ENCODE peak calls at places on chromosomes 6 and 20, in four cellular contexts. W, U, V and R are unnamed samples.

GRCh38 chr6:10441004-10441654 is 26.3 kb upstream of the TFAP2A start:
- DNase-seq in W (no peak), U (no peak), V (no peak), R (no peak)

GRCh38 chr6:155420492-155420891 is 35.1 kb downstream of the NOX3 start:
- DNase-seq in W (no peak), U (no peak), V (no peak), R (no peak)

GRCh38 chr6:21201181-21201580 is 392.4 kb upstream of the SOX4 start:
- DNase-seq in W (no peak), U (no peak), V (no peak), R (no peak)

GRCh38 chr6:112470950-112471349 is 123.8 kb downstream of the RFPL4B start:
- DNase-seq in W (no peak), U (no peak), V (no peak), R (no peak)

GRCh38 chr20:17795003-17795402 is 95.2 kb downstream of the BANF2 start:
- DNase-seq in W (no peak), U (no peak), V (no peak), R (no peak)

GRCh38 chr6:154749341-154749740 is 16.1 kb downstream of the SCAF8 start:
- DNase-seq in W (no peak), U (no peak), V (no peak), R (no peak)

GRCh38 chr6:107676002-107676401 is 148.1 kb downstream of the SCML4 start:
- DNase-seq in W (no peak), U (no peak), V (no peak), R (no peak)

GRCh38 chr20:4441191-4441590 is 280.5 kb upstream of the PRND start:
- DNase-seq in W (no peak), U (no peak), V (no peak), R (no peak)

GRCh38 chr6:40042232-40042631 is 108.0 kb upstream of the MOCS1 start:
- DNase-seq in W (no peak), U (peak; percentile 54), V (no peak), R (no peak)

GRCh38 chr20:58021481-58021880 is 207.0 kb downstream of the ANKRD60 start:
- DNase-seq in W (no peak), U (peak; percentile 11), V (no peak), R (peak; percentile 30)

GRCh38 chr6:166262738-166263515 is 45.3 kb downstream of the PRR18 start:
- DNase-seq in W (no peak), U (peak; percentile 46), V (no peak), R (no peak)

GRCh38 chr20:53291548-53291947 is 302.1 kb downstream of the ZNF217 start:
- DNase-seq in W (no peak), U (peak; percentile 38), V (peak; percentile 10), R (no peak)

GRCh38 chr6:158408552-158409130 is 96.4 kb downstream of the TULP4 start:
- DNase-seq in W (no peak), U (peak; percentile 41), V (peak; percentile 38), R (peak; percentile 19)

GRCh38 chr6:43890197-43891062 is 120.4 kb downstream of the VEGFA start:
- DNase-seq in W (no peak), U (no peak), V (no peak), R (no peak)

GRCh38 chr6:145137425-145137824 is 597.9 kb downstream of the EPM2A start:
- DNase-seq in W (no peak), U (peak; percentile 38), V (no peak), R (no peak)

GRCh38 chr20:43544501-43544900 is 14.3 kb upstream of the SGK2 start:
- DNase-seq in W (no peak), U (no peak), V (no peak), R (no peak)

GRCh38 chr6:106886922-106887797 is 87.4 kb downstream of the CD24 start:
- DNase-seq in W (no peak), U (no peak), V (no peak), R (no peak)

GRCh38 chr20:33910056-33910455 is 83.7 kb upstream of the RALY start:
- DNase-seq in W (no peak), U (no peak), V (no peak), R (no peak)

GRCh38 chr20:22106308-22106938 is 401.0 kb downstream of the PAX1 start:
- DNase-seq in W (peak; percentile 6), U (peak; percentile 52), V (peak; percentile 4), R (no peak)

GRCh38 chr6:109411034-109411433 is 28.8 kb upstream of the CD164 start:
- DNase-seq in W (no peak), U (no peak), V (no peak), R (no peak)

GRCh38 chr6:150711584-150712501 is 112.2 kb downstream of the PLEKHG1 start:
- DNase-seq in W (peak; percentile 33), U (no peak), V (no peak), R (no peak)

GRCh38 chr6:165052561-165053500 is 256.6 kb downstream of the C6orf118 start:
- DNase-seq in W (no peak), U (no peak), V (no peak), R (no peak)

GRCh38 chr20:37886851-37887297 is 16.1 kb upstream of the VSTM2L start:
- DNase-seq in W (no peak), U (no peak), V (peak; percentile 81), R (no peak)

GRCh38 chr6:117264487-117265424 is 602 bp upstream of the VGLL2 start:
- DNase-seq in W (no peak), U (no peak), V (no peak), R (no peak)

GRCh38 chr6:105400501-105400900 is 2.4 kb downstream of the PREP start:
- DNase-seq in W (no peak), U (peak; percentile 78), V (no peak), R (no peak)

GRCh38 chr6:88760091-88760490 is 203.3 kb downstream of the RNGTT start:
- DNase-seq in W (no peak), U (no peak), V (no peak), R (no peak)

GRCh38 chr6:166901626-166902025 is 54.7 kb downstream of the RNASET2 start:
- DNase-seq in W (no peak), U (no peak), V (no peak), R (no peak)

GRCh38 chr6:53161481-53162009 is 12.9 kb upstream of the GCM1 start:
- DNase-seq in W (no peak), U (no peak), V (no peak), R (no peak)

GRCh38 chr6:144262470-144263369 is 22.4 kb upstream of the UTRN start:
- DNase-seq in W (no peak), U (peak; percentile 41), V (no peak), R (no peak)

GRCh38 chr6:2764610-2765165 is 505 bp upstream of the WRNIP1 start:
- DNase-seq in W (peak; percentile 38), U (peak; percentile 85), V (peak; percentile 71), R (peak; percentile 44)

GRCh38 chr6:7909323-7910276 is 988 bp downstream of the TXNDC5 start:
- DNase-seq in W (peak; percentile 43), U (peak; percentile 79), V (peak; percentile 74), R (peak; percentile 75)

GRCh38 chr6:116461563-116462507 is 660 bp downstream of the CALHM6 start:
- DNase-seq in W (no peak), U (peak; percentile 45), V (peak; percentile 47), R (peak; percentile 20)

GRCh38 chr20:56445540-56445939 is 22.9 kb upstream of the RTF2 start:
- DNase-seq in W (no peak), U (no peak), V (no peak), R (no peak)

GRCh38 chr6:21885532-21886089 is 292.1 kb downstream of the SOX4 start:
- DNase-seq in W (peak; percentile 19), U (no peak), V (peak; percentile 15), R (peak; percentile 25)

GRCh38 chr6:44338228-44339122 is 4.0 kb upstream of the SPATS1 start:
- DNase-seq in W (peak; percentile 62), U (peak; percentile 85), V (peak; percentile 75), R (peak; percentile 66)

GRCh38 chr6:167825059-167825758 is 1.5 kb upstream of the AFDN start:
- DNase-seq in W (no peak), U (no peak), V (peak; percentile 52), R (no peak)

GRCh38 chr6:100176321-100176950 is 182.4 kb upstream of the MCHR2 start:
- DNase-seq in W (no peak), U (peak; percentile 48), V (peak; percentile 4), R (no peak)
- TF ChIP-seq CTCF in W (no peak), U (peak; percentile 17), V (no peak), R (no peak)

GRCh38 chr20:59469266-59470252 is 134.8 kb upstream of the PHACTR3 start:
- DNase-seq in W (no peak), U (no peak), V (no peak), R (no peak)
- TF ChIP-seq CTCF in W (no peak), U (no peak), V (no peak), R (no peak)

DNA sequence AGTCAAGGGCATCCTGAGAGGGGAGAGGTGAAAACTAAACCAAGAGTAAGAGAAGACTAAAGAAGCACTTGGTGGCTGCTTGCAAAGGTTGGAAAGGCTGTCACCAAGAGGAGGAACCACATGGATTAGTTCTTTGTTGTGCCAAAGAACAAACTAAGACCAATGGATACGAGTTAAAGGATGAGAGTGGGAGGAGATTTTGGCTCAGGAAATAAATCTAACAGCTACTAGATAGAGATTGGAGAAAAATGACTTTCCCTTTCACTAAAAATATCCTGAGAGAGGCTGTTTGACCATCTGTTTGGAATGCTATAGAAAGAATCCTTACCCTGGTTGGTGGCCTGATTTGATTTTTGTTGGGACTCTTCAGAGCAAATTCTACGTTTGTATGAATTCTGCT is 54.9 kb upstream of the RBM24 start:
- DNase-seq in W (no peak), U (no peak), V (no peak), R (no peak)
- TF ChIP-seq CTCF in W (no peak), U (no peak), V (no peak), R (no peak)

GRCh38 chr6:41650120-41650519 is 11.9 kb downstream of the MDFI start:
- DNase-seq in W (no peak), U (no peak), V (no peak), R (no peak)

GRCh38 chr6:41648070-41648585 is 9.9 kb downstream of the MDFI start:
- DNase-seq in W (no peak), U (no peak), V (no peak), R (no peak)

GRCh38 chr6:41651246-41651961 is 13.1 kb downstream of the MDFI start:
- DNase-seq in W (no peak), U (no peak), V (no peak), R (no peak)

GRCh38 chr6:41648921-41649320 is 10.7 kb downstream of the MDFI start:
- DNase-seq in W (no peak), U (no peak), V (no peak), R (no peak)

DNA sequence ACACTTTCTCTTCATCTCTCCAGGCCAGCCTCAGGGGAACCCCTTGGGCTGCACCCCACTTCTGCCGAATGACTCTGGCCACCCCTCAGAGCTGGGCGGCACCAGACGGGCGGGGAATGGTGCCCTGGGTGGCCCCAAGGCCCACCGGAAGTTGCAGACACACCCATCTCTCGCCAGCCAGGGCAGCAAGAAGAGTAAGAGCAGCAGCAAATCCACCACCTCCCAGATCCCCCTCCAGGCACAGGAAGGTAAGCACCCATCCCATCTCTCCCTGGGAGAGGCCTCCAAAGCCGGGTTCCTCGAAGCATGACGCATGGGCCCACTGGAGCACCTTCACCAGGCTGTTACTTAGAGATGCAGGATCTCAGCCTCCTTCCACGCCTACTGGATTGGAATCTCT is 11.3 kb downstream of the MDFI start:
- DNase-seq in W (no peak), U (no peak), V (no peak), R (no peak)
- TF ChIP-seq CTCF in W (no peak), U (no peak), V (no peak), R (no peak)

GRCh38 chr20:48606117-48606840 is 221.5 kb downstream of the PREX1 start:
- DNase-seq in W (no peak), U (no peak), V (no peak), R (no peak)
- TF ChIP-seq CTCF in W (no peak), U (no peak), V (no peak), R (no peak)